ENCODE peak calls at places on chromosomes 1 and 21, in nine cellular contexts. One of them, this sample, is unnamed.

GRCh38 chr1:8239306-8240023 is 78.4 kb upstream of the SLC45A1 start:
- DNase-seq in T-helper 22 cell: no peak
- DNase-seq in activated CD4-positive, alpha-beta T cell treated with anti-CD3 and anti-CD28 coated beads, Interleukin-2, amount 10 ng/mL, durations not matched to agents 7 days and 5 days: no peak
- DNase-seq in smooth muscle cell of the brain vasculature: no peak
- DNase-seq in CD8-positive, alpha-beta memory T cell: no peak
- DNase-seq in T follicular helper cell: no peak
- DNase-seq in AG08395: no peak
- DNase-seq in kidney tubule cell: no peak
- DNase-seq in activated T-helper 9 cell treated with anti-CD3 and anti-CD28 coated beads, Interleukin-2, amount 50 U/mL, for 16 hours: no peak
- DNase-seq in this sample: no peak

GRCh38 chr1:83673287-83673686 is 325.6 kb downstream of the TTLL7 start:
- DNase-seq in T-helper 22 cell: no peak
- DNase-seq in activated CD4-positive, alpha-beta T cell treated with anti-CD3 and anti-CD28 coated beads, Interleukin-2, amount 10 ng/mL, durations not matched to agents 7 days and 5 days: no peak
- DNase-seq in smooth muscle cell of the brain vasculature: no peak
- DNase-seq in CD8-positive, alpha-beta memory T cell: no peak
- DNase-seq in T follicular helper cell: no peak
- DNase-seq in AG08395: no peak
- DNase-seq in kidney tubule cell: no peak
- DNase-seq in activated T-helper 9 cell treated with anti-CD3 and anti-CD28 coated beads, Interleukin-2, amount 50 U/mL, for 16 hours: no peak
- DNase-seq in this sample: no peak

GRCh38 chr1:46008585-46008984 is 123.8 kb downstream of the PIK3R3 start:
- DNase-seq in T-helper 22 cell: no peak
- DNase-seq in activated CD4-positive, alpha-beta T cell treated with anti-CD3 and anti-CD28 coated beads, Interleukin-2, amount 10 ng/mL, durations not matched to agents 7 days and 5 days: no peak
- DNase-seq in smooth muscle cell of the brain vasculature: no peak
- DNase-seq in CD8-positive, alpha-beta memory T cell: no peak
- DNase-seq in T follicular helper cell: no peak
- DNase-seq in AG08395: no peak
- DNase-seq in kidney tubule cell: peak; percentile 17
- DNase-seq in activated T-helper 9 cell treated with anti-CD3 and anti-CD28 coated beads, Interleukin-2, amount 50 U/mL, for 16 hours: no peak
- DNase-seq in this sample: no peak

GRCh38 chr1:62687421-62687902 is 724 bp downstream of the DOCK7 start:
- DNase-seq in T-helper 22 cell: no peak
- DNase-seq in activated CD4-positive, alpha-beta T cell treated with anti-CD3 and anti-CD28 coated beads, Interleukin-2, amount 10 ng/mL, durations not matched to agents 7 days and 5 days: peak; percentile 11
- DNase-seq in smooth muscle cell of the brain vasculature: no peak
- DNase-seq in CD8-positive, alpha-beta memory T cell: peak; percentile 2
- DNase-seq in T follicular helper cell: no peak
- DNase-seq in AG08395: peak; percentile 15
- DNase-seq in kidney tubule cell: peak; percentile 40
- DNase-seq in activated T-helper 9 cell treated with anti-CD3 and anti-CD28 coated beads, Interleukin-2, amount 50 U/mL, for 16 hours: peak; percentile 2
- DNase-seq in this sample: peak; percentile 54

GRCh38 chr1:9270290-9270900 is 22.3 kb upstream of the SPSB1 start:
- DNase-seq in T-helper 22 cell: no peak
- DNase-seq in activated CD4-positive, alpha-beta T cell treated with anti-CD3 and anti-CD28 coated beads, Interleukin-2, amount 10 ng/mL, durations not matched to agents 7 days and 5 days: no peak
- DNase-seq in smooth muscle cell of the brain vasculature: no peak
- DNase-seq in CD8-positive, alpha-beta memory T cell: no peak
- DNase-seq in T follicular helper cell: no peak
- DNase-seq in AG08395: no peak
- DNase-seq in kidney tubule cell: no peak
- DNase-seq in activated T-helper 9 cell treated with anti-CD3 and anti-CD28 coated beads, Interleukin-2, amount 50 U/mL, for 16 hours: no peak
- DNase-seq in this sample: no peak

GRCh38 chr1:212301570-212301969 is 16.4 kb downstream of the PPP2R5A start:
- DNase-seq in T-helper 22 cell: no peak
- DNase-seq in activated CD4-positive, alpha-beta T cell treated with anti-CD3 and anti-CD28 coated beads, Interleukin-2, amount 10 ng/mL, durations not matched to agents 7 days and 5 days: no peak
- DNase-seq in smooth muscle cell of the brain vasculature: no peak
- DNase-seq in CD8-positive, alpha-beta memory T cell: no peak
- DNase-seq in T follicular helper cell: no peak
- DNase-seq in AG08395: no peak
- DNase-seq in kidney tubule cell: no peak
- DNase-seq in activated T-helper 9 cell treated with anti-CD3 and anti-CD28 coated beads, Interleukin-2, amount 50 U/mL, for 16 hours: no peak
- DNase-seq in this sample: no peak

GRCh38 chr1:54120698-54121481 is 31.9 kb downstream of the CDCP2 start:
- DNase-seq in T-helper 22 cell: no peak
- DNase-seq in activated CD4-positive, alpha-beta T cell treated with anti-CD3 and anti-CD28 coated beads, Interleukin-2, amount 10 ng/mL, durations not matched to agents 7 days and 5 days: no peak
- DNase-seq in smooth muscle cell of the brain vasculature: no peak
- DNase-seq in CD8-positive, alpha-beta memory T cell: no peak
- DNase-seq in T follicular helper cell: no peak
- DNase-seq in AG08395: peak; percentile 20
- DNase-seq in kidney tubule cell: no peak
- DNase-seq in activated T-helper 9 cell treated with anti-CD3 and anti-CD28 coated beads, Interleukin-2, amount 50 U/mL, for 16 hours: no peak
- DNase-seq in this sample: no peak

GRCh38 chr1:154448271-154448905 is 43.2 kb downstream of the IL6R start:
- DNase-seq in T-helper 22 cell: no peak
- DNase-seq in activated CD4-positive, alpha-beta T cell treated with anti-CD3 and anti-CD28 coated beads, Interleukin-2, amount 10 ng/mL, durations not matched to agents 7 days and 5 days: no peak
- DNase-seq in smooth muscle cell of the brain vasculature: no peak
- DNase-seq in CD8-positive, alpha-beta memory T cell: no peak
- DNase-seq in T follicular helper cell: no peak
- DNase-seq in AG08395: no peak
- DNase-seq in kidney tubule cell: no peak
- DNase-seq in activated T-helper 9 cell treated with anti-CD3 and anti-CD28 coated beads, Interleukin-2, amount 50 U/mL, for 16 hours: no peak
- DNase-seq in this sample: no peak

GRCh38 chr1:192904438-192904895 is 95.6 kb downstream of the RGS2 start:
- DNase-seq in T-helper 22 cell: no peak
- DNase-seq in activated CD4-positive, alpha-beta T cell treated with anti-CD3 and anti-CD28 coated beads, Interleukin-2, amount 10 ng/mL, durations not matched to agents 7 days and 5 days: no peak
- DNase-seq in smooth muscle cell of the brain vasculature: no peak
- DNase-seq in CD8-positive, alpha-beta memory T cell: no peak
- DNase-seq in T follicular helper cell: no peak
- DNase-seq in AG08395: peak; percentile 62
- DNase-seq in kidney tubule cell: peak; percentile 56
- DNase-seq in activated T-helper 9 cell treated with anti-CD3 and anti-CD28 coated beads, Interleukin-2, amount 50 U/mL, for 16 hours: no peak
- DNase-seq in this sample: peak; percentile 38

GRCh38 chr1:28773105-28773504 is 36.4 kb downstream of the YTHDF2 start:
- DNase-seq in T-helper 22 cell: no peak
- DNase-seq in activated CD4-positive, alpha-beta T cell treated with anti-CD3 and anti-CD28 coated beads, Interleukin-2, amount 10 ng/mL, durations not matched to agents 7 days and 5 days: no peak
- DNase-seq in smooth muscle cell of the brain vasculature: no peak
- DNase-seq in CD8-positive, alpha-beta memory T cell: no peak
- DNase-seq in T follicular helper cell: no peak
- DNase-seq in AG08395: no peak
- DNase-seq in kidney tubule cell: no peak
- DNase-seq in activated T-helper 9 cell treated with anti-CD3 and anti-CD28 coated beads, Interleukin-2, amount 50 U/mL, for 16 hours: no peak
- DNase-seq in this sample: no peak

GRCh38 chr1:26418865-26419349 is 8.3 kb downstream of the LIN28A start:
- DNase-seq in T-helper 22 cell: no peak
- DNase-seq in activated CD4-positive, alpha-beta T cell treated with anti-CD3 and anti-CD28 coated beads, Interleukin-2, amount 10 ng/mL, durations not matched to agents 7 days and 5 days: no peak
- DNase-seq in smooth muscle cell of the brain vasculature: no peak
- DNase-seq in CD8-positive, alpha-beta memory T cell: no peak
- DNase-seq in T follicular helper cell: no peak
- DNase-seq in AG08395: no peak
- DNase-seq in kidney tubule cell: no peak
- DNase-seq in activated T-helper 9 cell treated with anti-CD3 and anti-CD28 coated beads, Interleukin-2, amount 50 U/mL, for 16 hours: no peak
- DNase-seq in this sample: no peak

GRCh38 chr1:168110896-168111545 is 25.7 kb downstream of the GPR161 start:
- DNase-seq in T-helper 22 cell: no peak
- DNase-seq in activated CD4-positive, alpha-beta T cell treated with anti-CD3 and anti-CD28 coated beads, Interleukin-2, amount 10 ng/mL, durations not matched to agents 7 days and 5 days: no peak
- DNase-seq in smooth muscle cell of the brain vasculature: no peak
- DNase-seq in CD8-positive, alpha-beta memory T cell: no peak
- DNase-seq in T follicular helper cell: no peak
- DNase-seq in AG08395: no peak
- DNase-seq in kidney tubule cell: no peak
- DNase-seq in activated T-helper 9 cell treated with anti-CD3 and anti-CD28 coated beads, Interleukin-2, amount 50 U/mL, for 16 hours: no peak
- DNase-seq in this sample: no peak

GRCh38 chr1:119294199-119294598 is 74.4 kb upstream of the HAO2 start:
- DNase-seq in T-helper 22 cell: no peak
- DNase-seq in activated CD4-positive, alpha-beta T cell treated with anti-CD3 and anti-CD28 coated beads, Interleukin-2, amount 10 ng/mL, durations not matched to agents 7 days and 5 days: no peak
- DNase-seq in smooth muscle cell of the brain vasculature: no peak
- DNase-seq in CD8-positive, alpha-beta memory T cell: no peak
- DNase-seq in T follicular helper cell: no peak
- DNase-seq in AG08395: no peak
- DNase-seq in kidney tubule cell: no peak
- DNase-seq in activated T-helper 9 cell treated with anti-CD3 and anti-CD28 coated beads, Interleukin-2, amount 50 U/mL, for 16 hours: no peak
- DNase-seq in this sample: no peak

GRCh38 chr21:44736291-44737004 is 25.1 kb upstream of the TSPEAR start:
- DNase-seq in T-helper 22 cell: no peak
- DNase-seq in activated CD4-positive, alpha-beta T cell treated with anti-CD3 and anti-CD28 coated beads, Interleukin-2, amount 10 ng/mL, durations not matched to agents 7 days and 5 days: no peak
- DNase-seq in smooth muscle cell of the brain vasculature: no peak
- DNase-seq in CD8-positive, alpha-beta memory T cell: no peak
- DNase-seq in T follicular helper cell: no peak
- DNase-seq in AG08395: no peak
- DNase-seq in kidney tubule cell: no peak
- DNase-seq in activated T-helper 9 cell treated with anti-CD3 and anti-CD28 coated beads, Interleukin-2, amount 50 U/mL, for 16 hours: no peak
- DNase-seq in this sample: no peak

GRCh38 chr1:193308438-193308837 is 122.0 kb upstream of the B3GALT2 start:
- DNase-seq in T-helper 22 cell: no peak
- DNase-seq in activated CD4-positive, alpha-beta T cell treated with anti-CD3 and anti-CD28 coated beads, Interleukin-2, amount 10 ng/mL, durations not matched to agents 7 days and 5 days: no peak
- DNase-seq in smooth muscle cell of the brain vasculature: no peak
- DNase-seq in CD8-positive, alpha-beta memory T cell: no peak
- DNase-seq in T follicular helper cell: no peak
- DNase-seq in AG08395: no peak
- DNase-seq in kidney tubule cell: no peak
- DNase-seq in activated T-helper 9 cell treated with anti-CD3 and anti-CD28 coated beads, Interleukin-2, amount 50 U/mL, for 16 hours: no peak
- DNase-seq in this sample: no peak

GRCh38 chr1:42933060-42933586 is 25.5 kb downstream of the SLC2A1 start:
- DNase-seq in T-helper 22 cell: no peak
- DNase-seq in activated CD4-positive, alpha-beta T cell treated with anti-CD3 and anti-CD28 coated beads, Interleukin-2, amount 10 ng/mL, durations not matched to agents 7 days and 5 days: no peak
- DNase-seq in smooth muscle cell of the brain vasculature: no peak
- DNase-seq in CD8-positive, alpha-beta memory T cell: no peak
- DNase-seq in T follicular helper cell: no peak
- DNase-seq in AG08395: no peak
- DNase-seq in kidney tubule cell: no peak
- DNase-seq in activated T-helper 9 cell treated with anti-CD3 and anti-CD28 coated beads, Interleukin-2, amount 50 U/mL, for 16 hours: no peak
- DNase-seq in this sample: no peak

GRCh38 chr1:229023651-229024295 is 247.1 kb upstream of the RAB4A start:
- DNase-seq in T-helper 22 cell: no peak
- DNase-seq in activated CD4-positive, alpha-beta T cell treated with anti-CD3 and anti-CD28 coated beads, Interleukin-2, amount 10 ng/mL, durations not matched to agents 7 days and 5 days: no peak
- DNase-seq in smooth muscle cell of the brain vasculature: no peak
- DNase-seq in CD8-positive, alpha-beta memory T cell: no peak
- DNase-seq in T follicular helper cell: no peak
- DNase-seq in AG08395: no peak
- DNase-seq in kidney tubule cell: no peak
- DNase-seq in activated T-helper 9 cell treated with anti-CD3 and anti-CD28 coated beads, Interleukin-2, amount 50 U/mL, for 16 hours: no peak
- DNase-seq in this sample: no peak

GRCh38 chr1:19268445-19268844 is 16.8 kb downstream of the MRTO4 start:
- DNase-seq in T-helper 22 cell: no peak
- DNase-seq in activated CD4-positive, alpha-beta T cell treated with anti-CD3 and anti-CD28 coated beads, Interleukin-2, amount 10 ng/mL, durations not matched to agents 7 days and 5 days: no peak
- DNase-seq in smooth muscle cell of the brain vasculature: no peak
- DNase-seq in CD8-positive, alpha-beta memory T cell: no peak
- DNase-seq in T follicular helper cell: no peak
- DNase-seq in AG08395: no peak
- DNase-seq in kidney tubule cell: no peak
- DNase-seq in activated T-helper 9 cell treated with anti-CD3 and anti-CD28 coated beads, Interleukin-2, amount 50 U/mL, for 16 hours: no peak
- DNase-seq in this sample: no peak

GRCh38 chr1:248406721-248407692 is 4.2 kb downstream of the OR2T1 start:
- DNase-seq in T-helper 22 cell: no peak
- DNase-seq in activated CD4-positive, alpha-beta T cell treated with anti-CD3 and anti-CD28 coated beads, Interleukin-2, amount 10 ng/mL, durations not matched to agents 7 days and 5 days: no peak
- DNase-seq in smooth muscle cell of the brain vasculature: no peak
- DNase-seq in CD8-positive, alpha-beta memory T cell: no peak
- DNase-seq in T follicular helper cell: no peak
- DNase-seq in AG08395: no peak
- DNase-seq in kidney tubule cell: no peak
- DNase-seq in activated T-helper 9 cell treated with anti-CD3 and anti-CD28 coated beads, Interleukin-2, amount 50 U/mL, for 16 hours: no peak
- DNase-seq in this sample: no peak

GRCh38 chr1:77282187-77282865 is 507 bp downstream of the AK5 start:
- DNase-seq in T-helper 22 cell: no peak
- DNase-seq in activated CD4-positive, alpha-beta T cell treated with anti-CD3 and anti-CD28 coated beads, Interleukin-2, amount 10 ng/mL, durations not matched to agents 7 days and 5 days: peak; percentile 41
- DNase-seq in smooth muscle cell of the brain vasculature: no peak
- DNase-seq in CD8-positive, alpha-beta memory T cell: no peak
- DNase-seq in T follicular helper cell: peak; percentile 8
- DNase-seq in AG08395: peak; percentile 56
- DNase-seq in kidney tubule cell: peak; percentile 50
- DNase-seq in activated T-helper 9 cell treated with anti-CD3 and anti-CD28 coated beads, Interleukin-2, amount 50 U/mL, for 16 hours: peak; percentile 1
- DNase-seq in this sample: peak; percentile 35

GRCh38 chr1:25728301-25728935 is 71.6 kb upstream of the SELENON start:
- DNase-seq in T-helper 22 cell: no peak
- DNase-seq in activated CD4-positive, alpha-beta T cell treated with anti-CD3 and anti-CD28 coated beads, Interleukin-2, amount 10 ng/mL, durations not matched to agents 7 days and 5 days: no peak
- DNase-seq in smooth muscle cell of the brain vasculature: no peak
- DNase-seq in CD8-positive, alpha-beta memory T cell: no peak
- DNase-seq in T follicular helper cell: no peak
- DNase-seq in AG08395: no peak
- DNase-seq in kidney tubule cell: no peak
- DNase-seq in activated T-helper 9 cell treated with anti-CD3 and anti-CD28 coated beads, Interleukin-2, amount 50 U/mL, for 16 hours: no peak
- DNase-seq in this sample: no peak

GRCh38 chr1:72371259-72372035 is 89.1 kb upstream of the NEGR1 start:
- DNase-seq in T-helper 22 cell: no peak
- DNase-seq in activated CD4-positive, alpha-beta T cell treated with anti-CD3 and anti-CD28 coated beads, Interleukin-2, amount 10 ng/mL, durations not matched to agents 7 days and 5 days: no peak
- DNase-seq in smooth muscle cell of the brain vasculature: no peak
- DNase-seq in CD8-positive, alpha-beta memory T cell: no peak
- DNase-seq in T follicular helper cell: no peak
- DNase-seq in AG08395: no peak
- DNase-seq in kidney tubule cell: peak; percentile 87
- DNase-seq in activated T-helper 9 cell treated with anti-CD3 and anti-CD28 coated beads, Interleukin-2, amount 50 U/mL, for 16 hours: no peak
- DNase-seq in this sample: no peak

GRCh38 chr1:37158113-37158749 is 123.9 kb upstream of the GRIK3 start:
- DNase-seq in T-helper 22 cell: no peak
- DNase-seq in activated CD4-positive, alpha-beta T cell treated with anti-CD3 and anti-CD28 coated beads, Interleukin-2, amount 10 ng/mL, durations not matched to agents 7 days and 5 days: no peak
- DNase-seq in smooth muscle cell of the brain vasculature: no peak
- DNase-seq in CD8-positive, alpha-beta memory T cell: no peak
- DNase-seq in T follicular helper cell: no peak
- DNase-seq in AG08395: no peak
- DNase-seq in kidney tubule cell: no peak
- DNase-seq in activated T-helper 9 cell treated with anti-CD3 and anti-CD28 coated beads, Interleukin-2, amount 50 U/mL, for 16 hours: no peak
- DNase-seq in this sample: no peak

This sample was measured in endothelial cell of umbilical vein.